ENCODE peak calls at places on chromosomes 6 and 20, in six cellular contexts. V, H, X, F, T and G are unnamed samples.

GRCh38 chr6:142088858-142089216 is 43.9 kb upstream of the GJE1 start:
- DNase-seq in V (peak), H (peak), T (no peak), X (peak), F (peak), G (peak)

GRCh38 chr20:57007171-57007540 is 259.3 kb downstream of the BMP7 start:
- DNase-seq in V (no peak), F (no peak), X (no peak), T (no peak), H (no peak), G (no peak)

GRCh38 chr6:79548310-79548709 is 11.1 kb upstream of the LCA5 start:
- DNase-seq in H (no peak), F (no peak), X (no peak), V (no peak), T (no peak), G (no peak)

GRCh38 chr6:137013031-137013430 is 31.7 kb downstream of the IL20RA start:
- DNase-seq in T (no peak), X (no peak), F (peak), H (peak), V (no peak), G (no peak)

GRCh38 chr20:44188752-44189151 is 1.8 kb upstream of the JPH2 start:
- DNase-seq in T (no peak), X (no peak), V (no peak), H (no peak), F (no peak), G (no peak)

GRCh38 chr6:133609404-133610270 is 279.3 kb upstream of the TCF21 start:
- DNase-seq in F (peak), H (peak), T (peak), V (no peak), X (peak), G (no peak)

GRCh38 chr6:7991992-7992815 is 72.0 kb downstream of the BLOC1S5 start:
- DNase-seq in V (no peak), X (peak), F (peak), H (peak), T (no peak), G (peak)

GRCh38 chr20:62088258-62089127 is 22.8 kb upstream of the TAF4 start:
- DNase-seq in H (peak), T (peak), V (no peak), X (peak), F (peak), G (no peak)

GRCh38 chr6:169921853-169922779 is 170.7 kb downstream of the ERMARD start:
- DNase-seq in F (no peak), X (no peak), V (no peak), H (no peak), T (no peak), G (no peak)

GRCh38 chr6:149094934-149095341 is 222.6 kb upstream of the TAB2 start:
- DNase-seq in F (peak), V (no peak), H (peak), X (peak), T (no peak), G (no peak)

GRCh38 chr6:138692978-138693909 is 80.3 kb upstream of the CCDC28A start:
- DNase-seq in H (peak), F (peak), V (peak), T (peak), X (peak), G (peak)

GRCh38 chr6:120493483-120493882 is 840.8 kb downstream of the TBC1D32 start:
- DNase-seq in H (no peak), X (no peak), T (no peak), V (no peak), F (no peak), G (no peak)

GRCh38 chr20:38145094-38146075 is 19.7 kb downstream of the TGM2 start:
- DNase-seq in V (no peak), F (peak), X (peak), H (peak), T (peak), G (no peak)

GRCh38 chr6:113859349-113860164 is 2.4 kb downstream of the MARCKS start:
- DNase-seq in F (peak), X (peak), T (peak), V (peak), H (peak), G (peak)

DNA sequence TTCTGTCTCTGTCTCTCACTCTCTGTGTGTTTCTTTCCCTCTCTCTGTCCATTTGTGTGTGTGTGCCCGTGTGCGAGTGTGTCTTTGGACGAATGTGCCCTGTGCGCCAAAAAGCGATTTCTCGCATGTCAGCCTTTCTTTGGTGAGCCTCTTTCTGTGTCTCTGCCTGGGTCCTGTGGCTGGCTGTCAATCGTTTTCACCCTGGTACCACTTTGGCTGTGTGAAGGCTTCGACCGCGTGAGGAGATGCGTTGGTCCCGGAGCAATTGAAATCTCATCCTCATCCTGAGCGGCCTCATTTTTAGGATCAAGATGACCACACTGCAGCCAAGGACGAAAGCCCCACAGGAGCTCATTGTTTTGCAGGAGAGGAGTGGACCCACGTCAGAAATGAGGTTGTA is 288.9 kb upstream of the ZNF337 start:
- DNase-seq in H (no peak), X (no peak), V (no peak), F (no peak), T (peak), G (no peak)
- H3K4me3 ChIP-seq in H (no peak), X (no peak), V (no peak), F (no peak), T (no peak), G (no peak)

GRCh38 chr20:63274381-63275228 is 2.0 kb downstream of the ARFGAP1 start:
- DNase-seq in X (no peak), T (no peak), V (peak), H (peak), F (no peak), G (no peak)
- H3K4me3 ChIP-seq in X (no peak), T (no peak), V (no peak), H (peak), F (no peak), G (peak)

DNA sequence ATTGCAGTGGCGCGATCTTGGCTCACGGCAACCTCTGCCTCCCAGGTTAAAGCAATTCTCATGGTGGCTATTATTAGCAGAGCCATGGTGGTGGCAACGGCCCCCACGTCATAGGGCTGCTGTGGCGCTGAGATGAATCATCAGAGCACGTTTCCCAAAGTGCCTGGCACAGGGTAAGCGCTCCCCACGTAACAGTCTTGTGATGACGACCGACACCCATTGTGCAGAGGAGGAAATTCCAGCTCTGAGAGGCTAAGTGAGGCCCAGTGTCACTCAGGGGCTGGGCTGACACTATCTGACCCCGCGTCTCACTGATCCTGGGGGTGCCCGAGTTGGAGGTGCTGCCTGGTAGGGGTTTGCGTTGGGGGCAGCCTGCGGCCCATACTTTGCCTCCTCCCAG is 16.2 kb downstream of the SUN5 start:
- DNase-seq in X (no peak), H (no peak), V (no peak), T (no peak), F (no peak), G (peak)
- H3K4me3 ChIP-seq in X (no peak), H (no peak), V (no peak), T (no peak), F (no peak), G (no peak)

GRCh38 chr6:41894366-41895299 is 542 bp downstream of the USP49 start:
- DNase-seq in X (no peak), V (no peak), T (no peak), H (peak), F (no peak), G (no peak)
- H3K4me3 ChIP-seq in X (peak), V (peak), T (peak), H (peak), F (peak), G (peak)

GRCh38 chr20:10501377-10501776 is 66.3 kb downstream of the SLX4IP start:
- DNase-seq in V (no peak), F (no peak), X (no peak), T (no peak), H (no peak), G (no peak)
- H3K4me3 ChIP-seq in V (no peak), F (peak), X (no peak), T (no peak), H (no peak), G (no peak)

GRCh38 chr6:124661231-124661630 is 301.0 kb upstream of the RNF217 start:
- DNase-seq in T (no peak), H (no peak), V (no peak), F (no peak), X (no peak), G (no peak)
- H3K4me3 ChIP-seq in T (no peak), H (no peak), V (no peak), F (no peak), X (no peak), G (no peak)